ENCODE peak calls at places on chromosomes 16 and 17, in five cellular contexts. O is suprapubic skin, S is iPS DF 6.9, Q is mesenchymal stem cell, X is colonic mucosa. P is an unnamed sample.
A peak's percentile ranks its signal among the peaks of the same experiment; 100 is the strongest.

GRCh38 chr16:11736903-11737302 is 5.8 kb downstream of the TXNDC11 start:
- DNase-seq in S (no peak), X (no peak), Q (no peak), O (no peak), P (no peak)

GRCh38 chr16:75080205-75081029 is 36.2 kb downstream of the LDHD start:
- DNase-seq in Q (peak; percentile 73), S (no peak), O (no peak), X (no peak), P (no peak)

GRCh38 chr17:59002848-59003247 is 103.8 kb downstream of the TRIM37 start:
- DNase-seq in Q (no peak), O (no peak), X (no peak), S (no peak), P (no peak)

GRCh38 chr17:71735893-71736292 is 384.9 kb upstream of the SOX9 start:
- DNase-seq in O (no peak), S (no peak), Q (no peak), X (no peak), P (no peak)

GRCh38 chr16:89373355-89374110 is 116.8 kb downstream of the ANKRD11 start:
- DNase-seq in S (no peak), O (no peak), X (no peak), Q (peak; percentile 94), P (no peak)

GRCh38 chr17:67666710-67667109 is 51.0 kb upstream of the NOL11 start:
- DNase-seq in X (no peak), Q (no peak), O (no peak), S (no peak), P (no peak)

GRCh38 chr16:16021988-16022682 is 72.7 kb downstream of the ABCC1 start:
- DNase-seq in X (peak; percentile 91), Q (peak; percentile 98), S (no peak), O (peak; percentile 96), P (peak; percentile 93)

GRCh38 chr17:34068506-34069035 is 186.5 kb upstream of the CCL2 start:
- DNase-seq in Q (no peak), X (no peak), S (no peak), O (no peak), P (no peak)

GRCh38 chr17:17796787-17797061 is 40.1 kb downstream of the SREBF1 start:
- DNase-seq in S (no peak), O (no peak), X (no peak), Q (no peak), P (no peak)

GRCh38 chr16:24990803-24991202 is 24.4 kb downstream of the ARHGAP17 start:
- DNase-seq in S (no peak), O (no peak), Q (peak; percentile 51), X (no peak), P (no peak)
- H3K4me1 ChIP-seq in S (no peaks in the 10 kb centered on the region), O (peaks cover 72% of the 10 kb centered on the region), Q (peaks cover 18% of the 10 kb centered on the region), X (peaks cover 49% of the 10 kb centered on the region), P (peaks cover 27% of the 10 kb centered on the region)

DNA sequence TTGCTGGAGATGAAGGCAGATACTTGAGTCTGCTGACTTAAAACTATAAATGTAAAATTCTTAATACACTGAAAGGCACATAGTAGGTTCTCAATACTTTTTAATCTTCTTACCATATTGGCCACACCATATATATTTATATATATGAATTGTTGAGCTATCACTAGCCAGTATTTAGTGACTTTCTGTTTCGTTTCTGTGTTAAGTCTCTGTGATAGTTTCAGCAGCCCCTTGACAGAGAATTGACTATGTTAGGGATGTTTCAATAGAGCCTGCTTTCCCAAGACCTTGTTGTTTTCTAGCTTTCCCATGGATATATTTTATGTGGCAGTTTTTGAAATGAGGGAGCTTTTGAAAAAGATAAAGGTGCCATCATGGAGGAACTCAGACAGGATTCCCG is 206.5 kb upstream of the GOT2 start:
- DNase-seq in X (no peak), O (no peak), S (no peak), Q (no peak), P (no peak)
- H3K27ac ChIP-seq in X (no peak overlapping the region), O (no peak overlapping the region), S (no peak overlapping the region), Q (no peak overlapping the region), P (no peak overlapping the region)

DNA sequence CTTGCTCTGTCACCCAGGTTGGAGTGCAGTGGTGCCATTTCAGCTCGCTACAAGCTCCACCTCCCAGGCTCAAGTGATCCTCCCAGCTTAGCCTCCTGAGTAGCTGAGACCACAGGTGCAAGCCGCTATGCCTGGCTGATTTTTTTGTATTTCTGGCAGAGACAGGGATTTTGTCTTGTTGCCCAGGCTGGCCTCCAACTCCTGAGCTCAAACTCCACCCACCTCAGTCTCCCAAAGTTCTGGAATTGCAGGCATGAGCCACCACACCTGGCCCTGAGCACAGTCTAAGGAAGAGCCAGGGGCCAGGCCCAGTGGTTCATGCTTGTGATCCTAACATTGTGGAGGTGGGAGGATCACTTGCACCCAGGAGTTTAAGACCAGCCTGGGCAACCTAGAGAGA is 21.8 kb upstream of the BCO1 start:
- DNase-seq in X (no peak), Q (no peak), O (no peak), S (no peak), P (no peak)
- H3K4me1 ChIP-seq in X (no peaks in the 10 kb centered on the region), Q (peaks cover 2% of the 10 kb centered on the region), O (no peaks in the 10 kb centered on the region), S (no peaks in the 10 kb centered on the region), P (no peaks in the 10 kb centered on the region)

GRCh38 chr17:61514491-61514890 is 62.3 kb downstream of the TBX4 start:
- DNase-seq in O (no peak), S (no peak), Q (no peak), X (no peak), P (no peak)
- H3K27ac ChIP-seq in O (no peak overlapping the region), S (no peak overlapping the region), Q (no peak overlapping the region), X (no peak overlapping the region), P (no peak overlapping the region)